ENCODE peak calls at places on chromosomes 4 and X, in six cellular contexts. D is naive thymus-derived CD4-positive, alpha-beta T cell; Q is HCT116; A is brain microvascular endothelial cell; J is heart right ventricle; O is AG04450. T is an unnamed sample.

GRCh38 chr4:147425019-147425418 is 55.9 kb upstream of the EDNRA start:
- DNase-seq in D (no peak), Q (no peak), A (no peak), J (no peak), O (no peak), T (no peak)

GRCh38 chr4:80500593-80500992 is 165.1 kb downstream of the CFAP299 start:
- DNase-seq in D (peak), Q (no peak), A (no peak), J (no peak), O (no peak), T (no peak)

GRCh38 chr4:81052119-81053068 is 21.9 kb downstream of the BMP3 start:
- DNase-seq in D (peak), Q (peak), A (peak), J (peak), O (peak), T (peak)

GRCh38 chrX:154310991-154311541 is 15.5 kb downstream of the TKTL1 start:
- DNase-seq in D (no peak), Q (no peak), A (no peak), J (no peak), O (no peak), T (no peak)

GRCh38 chr4:168633071-168633470 is 136.2 kb downstream of the PALLD start:
- DNase-seq in D (no peak), Q (no peak), A (no peak), J (no peak), O (no peak), T (no peak)

GRCh38 chr4:14222630-14223029 is 595.1 kb upstream of the BOD1L1 start:
- DNase-seq in D (no peak), Q (no peak), A (no peak), J (peak), O (no peak), T (no peak)

GRCh38 chr4:73917081-73917501 is 47.9 kb downstream of the CXCL1 start:
- DNase-seq in D (no peak), Q (no peak), A (peak), J (no peak), O (peak), T (no peak)

GRCh38 chr4:42501624-42502401 is 104.5 kb downstream of the SHISA3 start:
- DNase-seq in D (no peak), Q (no peak), A (no peak), J (no peak), O (no peak), T (no peak)

GRCh38 chr4:106569151-106570029 is 200.8 kb upstream of the GIMD1 start:
- DNase-seq in D (no peak), Q (no peak), A (no peak), J (no peak), O (no peak), T (no peak)

GRCh38 chr4:127140306-127140705 is 492.5 kb upstream of the INTU start:
- DNase-seq in D (no peak), Q (no peak), A (no peak), J (no peak), O (no peak), T (no peak)

GRCh38 chr4:24775209-24775608 is 20.2 kb upstream of the SOD3 start:
- DNase-seq in D (no peak), Q (no peak), A (no peak), J (no peak), O (no peak), T (no peak)

GRCh38 chr4:16126714-16127113 is 42.9 kb upstream of the PROM1 start:
- DNase-seq in D (no peak), Q (no peak), A (no peak), J (no peak), O (no peak), T (no peak)

GRCh38 chr4:140813804-140814203 is 57.6 kb upstream of the TBC1D9 start:
- DNase-seq in D (no peak), Q (no peak), A (no peak), J (no peak), O (no peak), T (no peak)

GRCh38 chr4:152206646-152207435 is 329.1 kb downstream of the FBXW7 start:
- DNase-seq in D (no peak), Q (no peak), A (no peak), J (no peak), O (no peak), T (no peak)

DNA sequence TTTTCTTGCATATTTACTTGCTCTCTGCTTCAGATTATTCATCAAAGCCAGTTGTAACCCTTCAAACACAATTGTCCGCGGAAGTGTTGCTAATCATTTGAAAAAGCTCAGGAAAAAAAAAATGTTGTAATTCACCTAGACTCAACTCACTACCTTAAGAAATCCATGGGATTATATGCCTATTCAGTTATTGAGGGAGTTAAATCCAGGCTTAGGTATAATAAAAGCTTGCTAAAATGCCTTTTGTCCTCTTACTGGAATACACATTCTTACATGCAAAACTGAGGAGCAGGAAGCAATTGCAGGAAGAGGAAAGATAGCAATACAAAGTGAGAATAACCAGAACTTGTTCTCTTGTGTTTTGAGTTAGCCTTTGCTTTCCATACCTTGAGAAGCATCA is 91.4 kb upstream of the FAM241A start:
- DNase-seq in D (no peak), Q (no peak), A (no peak), J (no peak), O (no peak), T (no peak)
- H3K27ac ChIP-seq in D (no peak), Q (no peak), A (no peak), J (no peak), O (no peak), T (no peak)

GRCh38 chrX:84340981-84341380 is 153.0 kb upstream of the RPS6KA6 start:
- DNase-seq in D (no peak), Q (no peak), A (peak), J (no peak), O (peak), T (no peak)

GRCh38 chrX:84339507-84340364 is 151.7 kb upstream of the RPS6KA6 start:
- DNase-seq in D (no peak), Q (no peak), A (no peak), J (no peak), O (no peak), T (no peak)

DNA sequence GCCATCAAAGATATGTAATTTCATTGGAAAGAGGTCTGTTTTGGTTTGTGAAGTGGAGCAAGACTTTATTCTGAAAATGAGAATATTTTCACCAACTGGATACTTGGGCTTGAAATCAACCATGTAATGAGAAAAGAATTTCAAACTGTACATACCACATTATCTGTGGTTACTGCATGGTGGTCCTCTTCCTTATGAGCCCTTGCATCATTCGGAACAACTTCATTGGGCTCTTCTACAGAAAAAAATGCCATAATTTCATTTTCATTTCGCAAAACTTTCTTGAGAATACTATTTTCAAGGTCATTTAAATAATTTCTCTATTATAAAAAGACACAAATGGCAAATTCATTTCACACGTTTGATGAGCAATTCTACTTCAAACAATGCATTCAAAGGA is 148.6 kb upstream of the RPS6KA6 start:
- DNase-seq in D (no peak), Q (no peak), A (no peak), J (no peak), O (no peak), T (no peak)
- H3K27ac ChIP-seq in D (no peak), Q (no peak), A (no peak), J (no peak), O (no peak), T (no peak)

GRCh38 chr4:6529021-6529420 is 46.0 kb upstream of the MAN2B2 start:
- DNase-seq in D (no peak), Q (no peak), A (no peak), J (no peak), O (no peak), T (no peak)

GRCh38 chr4:6527259-6527658 is 47.7 kb upstream of the MAN2B2 start:
- DNase-seq in D (no peak), Q (no peak), A (no peak), J (no peak), O (no peak), T (no peak)

GRCh38 chr4:6526171-6526570 is 48.8 kb upstream of the MAN2B2 start:
- DNase-seq in D (no peak), Q (no peak), A (no peak), J (no peak), O (no peak), T (no peak)

GRCh38 chr4:6526696-6527095 is 48.3 kb upstream of the MAN2B2 start:
- DNase-seq in D (no peak), Q (no peak), A (no peak), J (no peak), O (no peak), T (no peak)

GRCh38 chr4:6527683-6528595 is 47.0 kb upstream of the MAN2B2 start:
- DNase-seq in D (no peak), Q (no peak), A (no peak), J (no peak), O (no peak), T (no peak)
- H3K27ac ChIP-seq in D (no peak), Q (no peak), A (no peak), J (no peak), O (no peak), T (no peak)

GRCh38 chrX:7059214-7059838 is 88.2 kb upstream of the STS start:
- DNase-seq in D (peak), Q (no peak), A (no peak), J (no peak), O (no peak), T (no peak)
- H3K27ac ChIP-seq in D (peak), Q (no peak), A (no peak), J (no peak), O (no peak), T (no peak)

GRCh38 chr4:165288639-165289428 is 38.6 kb upstream of the MSMO1 start:
- DNase-seq in D (no peak), Q (no peak), A (peak), J (no peak), O (peak), T (no peak)

GRCh38 chr4:165293927-165294649 is 33.4 kb upstream of the MSMO1 start:
- DNase-seq in D (no peak), Q (no peak), A (no peak), J (no peak), O (no peak), T (no peak)

GRCh38 chr4:165293061-165293460 is 34.4 kb upstream of the MSMO1 start:
- DNase-seq in D (no peak), Q (no peak), A (no peak), J (no peak), O (no peak), T (no peak)

GRCh38 chr4:165289429-165289785 is 38.1 kb upstream of the MSMO1 start:
- DNase-seq in D (no peak), Q (no peak), A (no peak), J (no peak), O (no peak), T (no peak)

DNA sequence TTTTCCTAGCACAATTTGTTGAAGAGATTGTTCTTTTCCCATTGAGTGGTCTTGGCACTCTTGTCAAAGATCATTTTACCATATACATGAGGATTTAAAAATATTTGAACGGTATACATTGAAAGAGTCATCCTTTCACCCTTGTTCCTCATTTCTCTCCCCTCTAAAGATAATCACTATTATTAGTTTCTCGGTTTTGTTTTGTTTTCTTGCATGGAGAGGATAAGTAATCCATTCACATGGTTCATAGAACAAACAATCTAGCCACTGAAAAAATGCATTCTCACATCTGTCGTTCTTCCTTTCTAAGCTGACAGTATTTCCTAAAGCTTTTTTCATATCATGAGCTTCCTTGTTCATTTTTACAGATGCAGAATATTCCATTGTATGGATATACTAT is 39.2 kb upstream of the MSMO1 start:
- DNase-seq in D (no peak), Q (no peak), A (no peak), J (no peak), O (no peak), T (no peak)
- H3K27ac ChIP-seq in D (no peak), Q (no peak), A (peak), J (no peak), O (no peak), T (no peak)

GRCh38 chrX:13911581-13911980 is 94.7 kb upstream of the GPM6B start:
- DNase-seq in D (no peak), Q (no peak), A (no peak), J (no peak), O (peak), T (no peak)

GRCh38 chrX:13902406-13902805 is 85.5 kb upstream of the GPM6B start:
- DNase-seq in D (no peak), Q (no peak), A (no peak), J (no peak), O (no peak), T (no peak)

GRCh38 chrX:13901354-13901753 is 84.5 kb upstream of the GPM6B start:
- DNase-seq in D (no peak), Q (no peak), A (no peak), J (no peak), O (no peak), T (no peak)

GRCh38 chrX:13903405-13903804 is 86.5 kb upstream of the GPM6B start:
- DNase-seq in D (no peak), Q (no peak), A (no peak), J (no peak), O (peak), T (no peak)

GRCh38 chrX:13906103-13906502 is 89.2 kb upstream of the GPM6B start:
- DNase-seq in D (no peak), Q (no peak), A (no peak), J (no peak), O (no peak), T (peak)
- H3K27ac ChIP-seq in D (no peak), Q (no peak), A (no peak), J (no peak), O (no peak), T (peak)

GRCh38 chr4:108868606-108869227 is 105.9 kb upstream of the ETNPPL start:
- DNase-seq in D (no peak), Q (no peak), A (no peak), J (no peak), O (no peak), T (no peak)
- H3K27ac ChIP-seq in D (no peak), Q (no peak), A (no peak), J (no peak), O (no peak), T (no peak)

GRCh38 chr4:7908668-7909067 is 31.0 kb downstream of the AFAP1 start:
- DNase-seq in D (no peak), Q (no peak), A (no peak), J (no peak), O (no peak), T (no peak)
- H3K27ac ChIP-seq in D (no peak), Q (no peak), A (no peak), J (no peak), O (no peak), T (no peak)

DNA sequence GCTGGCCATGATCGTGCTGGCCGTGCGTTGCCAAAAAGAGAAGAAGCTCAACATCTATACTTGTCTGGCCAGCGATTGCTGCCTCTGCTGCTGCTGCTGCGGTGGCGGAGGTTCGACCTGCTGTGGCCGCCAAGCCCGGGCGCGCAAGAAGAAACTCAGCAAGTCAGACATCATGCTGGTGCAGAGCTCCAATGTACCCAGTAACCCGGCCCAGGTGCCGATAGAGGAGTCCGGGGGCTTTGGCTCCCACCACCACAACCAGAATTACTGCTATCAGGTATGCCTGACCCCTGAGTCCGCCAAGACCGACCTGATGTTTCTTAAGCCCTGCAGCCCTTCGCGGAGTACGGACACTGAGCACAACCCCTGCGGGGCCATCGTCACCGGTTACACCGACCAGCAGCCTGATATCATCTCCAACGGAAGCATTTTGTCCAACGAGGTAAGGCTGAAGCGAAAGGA is 3.3 kb downstream of the PCDH10 start:
- DNase-seq in D (no peak), Q (no peak), A (no peak), J (no peak), O (no peak), T (no peak)
- H3K27ac ChIP-seq in D (no peak), Q (no peak), A (no peak), J (no peak), O (no peak), T (peak)

DNA sequence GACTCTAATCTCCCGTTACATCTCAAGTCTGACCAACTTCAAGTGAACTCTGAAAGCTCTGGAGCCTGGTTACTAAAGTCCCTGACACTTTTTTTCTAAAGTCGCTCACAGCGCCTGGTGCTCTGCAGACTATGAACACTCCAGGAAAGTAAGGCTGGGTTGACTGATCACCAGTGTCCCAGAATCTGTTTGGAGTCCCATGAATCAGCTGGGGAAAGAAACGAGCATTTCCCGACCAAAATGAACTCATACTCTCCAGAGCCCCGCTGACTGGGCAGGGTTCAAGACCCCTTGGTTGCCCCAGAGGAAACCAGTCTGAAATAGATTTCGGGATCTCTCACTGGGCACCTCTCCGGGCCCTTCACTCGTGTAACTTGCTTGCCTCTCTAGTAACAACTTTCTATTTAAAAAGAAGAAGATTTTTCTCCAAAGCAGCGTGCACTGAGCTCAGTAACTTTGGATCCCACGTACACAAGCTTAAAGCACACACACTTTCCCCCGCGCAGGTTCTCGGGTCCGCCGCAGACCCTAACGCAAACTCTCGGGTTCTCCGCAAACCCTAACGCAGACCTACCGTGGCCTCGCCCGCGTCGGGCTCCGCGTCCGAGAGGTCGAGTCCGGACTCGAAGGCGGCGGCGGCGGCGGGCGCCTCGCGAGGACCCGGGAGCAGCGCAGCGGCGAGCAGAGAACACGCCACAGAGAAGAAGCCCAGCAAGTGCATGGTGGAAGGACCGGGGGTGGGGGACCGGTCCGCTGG is 953 bp downstream of the VEGFC start:
- DNase-seq in D (no peak), Q (no peak), A (no peak), J (peak), O (no peak), T (no peak)
- H3K27ac ChIP-seq in D (no peak), Q (no peak), A (peak), J (peak), O (peak), T (no peak)

T was measured in caudate nucleus.